ENCODE peak calls at places on chromosomes 2 and 18, in seven cellular contexts. L is CD8-positive, alpha-beta T cell; T is stimulated activated CD8-positive, alpha-beta memory T cell treated with anti-CD3 and anti-CD28 coated beads, Interleukin-2, amount 100 ng/mL, for 48 hours; Q is aorta; Y is A172; F is bronchial epithelial cell; A is BE2C. N is an unnamed sample.

GRCh38 chr2:46967990-46968647 is 52.5 kb upstream of the MCFD2 start:
- DNase-seq in A (no peak), T (no peak), L (no peak), F (peak; percentile 88), Y (peak; percentile 95), Q (peak; percentile 93), N (no peak)

GRCh38 chr2:23312996-23313606 is 71.9 kb upstream of the KLHL29 start:
- DNase-seq in Q (no peak), Y (no peak), T (peak; percentile 23), F (no peak), A (peak; percentile 70), L (no peak), N (peak; percentile 75)

GRCh38 chr2:8684885-8685696 is 3.2 kb downstream of the ID2 start:
- DNase-seq in Q (peak; percentile 83), L (peak; percentile 15), Y (peak; percentile 16), F (no peak), A (peak; percentile 70), T (no peak), N (peak; percentile 73)

GRCh38 chr18:50466634-50467033 is 91.8 kb downstream of the SKA1 start:
- DNase-seq in F (peak; percentile 57), Y (no peak), L (no peak), T (no peak), Q (no peak), A (no peak), N (no peak)

GRCh38 chr2:238493880-238494572 is 67.3 kb downstream of the ASB1 start:
- DNase-seq in T (peak; percentile 15), A (no peak), Y (no peak), F (no peak), L (no peak), Q (no peak), N (no peak)

GRCh38 chr2:74072542-74072941 is 75.2 kb downstream of the BOLA3 start:
- DNase-seq in F (no peak), A (no peak), Q (no peak), T (no peak), Y (no peak), L (no peak), N (no peak)

GRCh38 chr2:1572638-1573037 is 159.4 kb downstream of the TPO start:
- DNase-seq in L (no peak), Y (no peak), Q (no peak), F (peak; percentile 35), T (no peak), A (no peak), N (no peak)

GRCh38 chr18:46291149-46291548 is 187.0 kb downstream of the HAUS1 start:
- DNase-seq in A (no peak), Q (no peak), F (no peak), Y (no peak), T (no peak), L (no peak), N (no peak)

GRCh38 chr2:219384083-219384713 is 3.5 kb downstream of the DNPEP start:
- DNase-seq in T (no peak), F (no peak), L (no peak), A (no peak), Y (no peak), Q (no peak), N (no peak)

GRCh38 chr2:236309669-236310029 is 45.4 kb upstream of the ASB18 start:
- DNase-seq in F (peak; percentile 34), Q (no peak), Y (no peak), T (no peak), L (no peak), A (peak; percentile 24), N (peak; percentile 42)

GRCh38 chr18:24761765-24762164 is 301.3 kb downstream of the HRH4 start:
- DNase-seq in Y (no peak), L (no peak), A (no peak), F (no peak), T (no peak), Q (no peak), N (no peak)

GRCh38 chr2:196274387-196274809 is 103.0 kb upstream of the STK17B start:
- DNase-seq in F (no peak), Q (no peak), A (peak; percentile 16), Y (no peak), T (no peak), L (no peak), N (no peak)

GRCh38 chr2:163200726-163201125 is 362.2 kb upstream of the KCNH7 start:
- DNase-seq in A (no peak), L (no peak), F (no peak), T (no peak), Y (no peak), Q (no peak), N (no peak)

GRCh38 chr2:207282916-207283315 is 117.2 kb upstream of the KLF7 start:
- DNase-seq in T (no peak), L (no peak), Q (no peak), F (no peak), A (no peak), Y (no peak), N (no peak)

GRCh38 chr2:2229898-2230817 is 100.9 kb downstream of the MYT1L start:
- DNase-seq in F (peak; percentile 4), L (no peak), Y (peak; percentile 11), A (peak; percentile 70), Q (no peak), T (no peak), N (no peak)

GRCh38 chr18:12839057-12839525 is 44.9 kb downstream of the PTPN2 start:
- DNase-seq in T (no peak), L (no peak), A (no peak), Q (no peak), F (peak; percentile 79), Y (no peak), N (no peak)

GRCh38 chr2:57973621-57974186 is 72.9 kb upstream of the VRK2 start:
- DNase-seq in T (no peak), L (no peak), F (no peak), A (no peak), Y (no peak), Q (no peak), N (no peak)

GRCh38 chr2:228700638-228701037 is 519.2 kb upstream of the SPHKAP start:
- DNase-seq in L (no peak), T (no peak), Q (no peak), Y (peak; percentile 82), F (peak; percentile 74), A (no peak), N (no peak)

GRCh38 chr2:7418343-7418742 is 501.1 kb downstream of the RNF144A start:
- DNase-seq in L (no peak), Q (no peak), Y (no peak), T (no peak), A (no peak), F (no peak), N (no peak)

GRCh38 chr2:114577657-114578056 is 135.2 kb downstream of the DPP10 start:
- DNase-seq in Y (no peak), Q (no peak), A (no peak), T (no peak), F (no peak), L (no peak), N (no peak)

GRCh38 chr2:71988170-71988569 is 159.5 kb downstream of the CYP26B1 start:
- DNase-seq in L (no peak), A (no peak), T (no peak), F (no peak), Y (no peak), Q (no peak), N (no peak)

GRCh38 chr2:109133746-109134145 is 4.7 kb downstream of the SH3RF3 start:
- DNase-seq in Q (no peak), T (no peak), Y (no peak), A (no peak), F (no peak), L (no peak), N (no peak)

GRCh38 chr2:45988879-45989278 is 308.3 kb upstream of the EPAS1 start:
- DNase-seq in T (no peak), Y (no peak), L (no peak), Q (no peak), A (peak; percentile 42), F (no peak), N (no peak)

GRCh38 chr2:180359522-180360282 is 352.6 kb upstream of the CWC22 start:
- DNase-seq in Y (peak; percentile 2), F (peak; percentile 87), A (no peak), Q (no peak), L (no peak), T (no peak), N (no peak)

GRCh38 chr2:230798769-230799399 is 65.9 kb upstream of the ITM2C start:
- DNase-seq in T (no peak), A (peak; percentile 45), L (peak; percentile 23), Y (peak; percentile 48), Q (no peak), F (peak; percentile 62), N (peak; percentile 22)

GRCh38 chr2:110983130-110983529 is 137.6 kb upstream of the BCL2L11 start:
- DNase-seq in Y (no peak), A (no peak), L (no peak), T (no peak), Q (no peak), F (peak; percentile 15), N (no peak)

N was measured in WERI-Rb-1.